ENCODE peak calls at places on chromosomes 12 and 14, in ten cellular contexts. L is dermis blood vessel endothelial cell; O is AG04450; H is GM04504; Q is Daoy; B is ovary; J is stimulated activated CD4-positive, alpha-beta T cell treated with anti-CD3 and anti-CD28 coated beads, Interleukin-2, amount 100 ng/mL, for 48 hours; P is NCI-H345; U is activated gamma-delta T cell treated with Interleukin-2 at 50 U/mL for 16 hours; S is activated CD4-positive, alpha-beta T cell treated with anti-CD3 and anti-CD28 coated beads for 1 hour. G is an unnamed sample.

GRCh38 chr14:82341386-82341785 is 807.7 kb upstream of the SEL1L start:
- DNase-seq in J (no peak), H (no peak), S (no peak), P (no peak), U (no peak), Q (no peak), B (no peak), O (no peak), L (no peak), G (no peak)

GRCh38 chr14:77870646-77871045 is 70.7 kb downstream of the ADCK1 start:
- DNase-seq in H (no peak), Q (no peak), U (no peak), B (no peak), P (no peak), L (no peak), J (no peak), S (no peak), O (no peak), G (no peak)

GRCh38 chr14:65783576-65783975 is 371.0 kb downstream of the FUT8 start:
- DNase-seq in L (no peak), J (no peak), O (no peak), B (no peak), P (no peak), U (no peak), S (no peak), H (no peak), Q (no peak), G (peak)

GRCh38 chr12:76470028-76470939 is 89.3 kb downstream of the OSBPL8 start:
- DNase-seq in O (peak), H (peak), P (no peak), S (no peak), U (no peak), J (no peak), B (no peak), Q (peak), L (peak), G (peak)

GRCh38 chr12:86117711-86118110 is 138.5 kb downstream of the MGAT4C start:
- DNase-seq in P (no peak), J (no peak), S (no peak), Q (no peak), L (no peak), B (no peak), U (no peak), H (no peak), O (no peak), G (peak)

GRCh38 chr14:23435540-23436326 is at the start of gene MYH7:
- DNase-seq in U (no peak), Q (no peak), H (no peak), L (no peak), O (no peak), B (no peak), S (no peak), J (no peak), P (no peak), G (no peak)

GRCh38 chr12:7859552-7859951 is 13.2 kb downstream of the SLC2A14 start:
- DNase-seq in H (peak), J (no peak), B (no peak), O (peak), P (no peak), S (no peak), U (no peak), L (no peak), Q (no peak), G (peak)

GRCh38 chr14:94282991-94283723 is 9.9 kb downstream of the SERPINA10 start:
- DNase-seq in H (no peak), J (no peak), P (no peak), Q (no peak), L (no peak), O (no peak), U (no peak), B (no peak), S (no peak), G (no peak)

GRCh38 chr14:24079521-24080141 is 8.3 kb downstream of the CPNE6 start:
- DNase-seq in U (no peak), L (no peak), Q (no peak), S (no peak), H (no peak), O (no peak), P (no peak), J (no peak), B (no peak), G (no peak)

GRCh38 chr12:132554857-132555630 is 55.3 kb downstream of the LRCOL1 start:
- DNase-seq in Q (peak), S (no peak), O (no peak), H (no peak), B (no peak), L (peak), P (no peak), U (no peak), J (peak), G (no peak)

GRCh38 chr12:95390192-95390591 is 83.8 kb upstream of the METAP2 start:
- DNase-seq in H (no peak), P (no peak), U (no peak), L (no peak), O (no peak), S (no peak), B (no peak), J (no peak), Q (no peak), G (no peak)

GRCh38 chr12:75374971-75375370 is 15.9 kb upstream of the GLIPR1L2 start:
- DNase-seq in B (no peak), Q (no peak), U (no peak), S (no peak), H (no peak), L (no peak), P (no peak), J (no peak), O (no peak), G (no peak)

GRCh38 chr14:102849522-102850379 is 72.5 kb downstream of the TRAF3 start:
- DNase-seq in H (peak), S (no peak), L (peak), Q (no peak), B (no peak), J (no peak), O (no peak), P (no peak), U (no peak), G (no peak)

G was measured in A172.